ENCODE peak calls at places on chromosomes 7 and 10, in five cellular contexts. One of them, this sample, is unnamed.

GRCh38 chr7:25849361-25850184 is 302.4 kb upstream of the NFE2L3 start:
- DNase-seq in WTC11: no peak
- DNase-seq in NB4: peak
- DNase-seq in GM13976: no peak
- DNase-seq in uterus: peak
- DNase-seq in this sample: peak

GRCh38 chr7:139973091-139973490 is 89.7 kb downstream of the PARP12 start:
- DNase-seq in GM13976: no peak
- DNase-seq in uterus: no peak
- DNase-seq in NB4: no peak
- DNase-seq in WTC11: no peak
- DNase-seq in this sample: no peak

GRCh38 chr10:5629789-5630436 is 36.5 kb downstream of the ASB13 start:
- DNase-seq in GM13976: peak
- DNase-seq in NB4: peak
- DNase-seq in uterus: peak
- DNase-seq in WTC11: peak
- DNase-seq in this sample: peak

GRCh38 chr7:151459726-151460473 is 20.0 kb upstream of the CRYGN start:
- DNase-seq in uterus: peak
- DNase-seq in GM13976: no peak
- DNase-seq in WTC11: no peak
- DNase-seq in NB4: no peak
- DNase-seq in this sample: peak

GRCh38 chr10:4051011-4051407 is 266.0 kb upstream of the KLF6 start:
- DNase-seq in uterus: peak
- DNase-seq in GM13976: no peak
- DNase-seq in NB4: peak
- DNase-seq in WTC11: no peak
- DNase-seq in this sample: no peak

GRCh38 chr10:1674501-1674900 is 62.8 kb downstream of the ADARB2 start:
- DNase-seq in NB4: no peak
- DNase-seq in uterus: no peak
- DNase-seq in WTC11: no peak
- DNase-seq in GM13976: peak
- DNase-seq in this sample: no peak

GRCh38 chr10:113425596-113425995 is 127.3 kb upstream of the HABP2 start:
- DNase-seq in GM13976: no peak
- DNase-seq in NB4: no peak
- DNase-seq in WTC11: no peak
- DNase-seq in uterus: no peak
- DNase-seq in this sample: no peak

GRCh38 chr7:131738066-131738465 is 181.6 kb upstream of the PODXL start:
- DNase-seq in WTC11: peak
- DNase-seq in NB4: no peak
- DNase-seq in GM13976: no peak
- DNase-seq in uterus: no peak
- DNase-seq in this sample: no peak

GRCh38 chr7:131773413-131773812 is 217.0 kb upstream of the PODXL start:
- DNase-seq in WTC11: no peak
- DNase-seq in GM13976: no peak
- DNase-seq in uterus: no peak
- DNase-seq in NB4: no peak
- DNase-seq in this sample: no peak

GRCh38 chr7:20287317-20287716 is 43.4 kb upstream of the ITGB8 start:
- DNase-seq in GM13976: no peak
- DNase-seq in NB4: no peak
- DNase-seq in WTC11: no peak
- DNase-seq in uterus: no peak
- DNase-seq in this sample: no peak

GRCh38 chr10:22945934-22946673 is 18.3 kb downstream of the ARMC3 start:
- DNase-seq in GM13976: no peak
- DNase-seq in WTC11: no peak
- DNase-seq in NB4: no peak
- DNase-seq in uterus: no peak
- DNase-seq in this sample: no peak

GRCh38 chr10:97456034-97456685 is 10.2 kb downstream of the ZDHHC16 start:
- DNase-seq in NB4: no peak
- DNase-seq in GM13976: no peak
- DNase-seq in WTC11: no peak
- DNase-seq in uterus: no peak
- DNase-seq in this sample: no peak

GRCh38 chr10:123380491-123381085 is 226.4 kb downstream of the BUB3 start:
- DNase-seq in NB4: peak
- DNase-seq in uterus: no peak
- DNase-seq in GM13976: no peak
- DNase-seq in WTC11: no peak
- DNase-seq in this sample: no peak
- TF ChIP-seq CTCF in NB4: peak
- TF ChIP-seq CTCF in uterus: no peak
- TF ChIP-seq CTCF in GM13976: no peak
- TF ChIP-seq CTCF in WTC11: no peak
- TF ChIP-seq CTCF in this sample: no peak

GRCh38 chr7:33979300-33979806 is 74.0 kb downstream of the BMPER start:
- DNase-seq in uterus: no peak
- DNase-seq in GM13976: no peak
- DNase-seq in WTC11: no peak
- DNase-seq in NB4: no peak
- DNase-seq in this sample: no peak

GRCh38 chr7:33981686-33982424 is 76.5 kb downstream of the BMPER start:
- DNase-seq in NB4: no peak
- DNase-seq in WTC11: no peak
- DNase-seq in uterus: no peak
- DNase-seq in GM13976: no peak
- DNase-seq in this sample: peak

GRCh38 chr7:33981221-33981620 is 75.9 kb downstream of the BMPER start:
- DNase-seq in WTC11: no peak
- DNase-seq in NB4: no peak
- DNase-seq in uterus: no peak
- DNase-seq in GM13976: no peak
- DNase-seq in this sample: peak

GRCh38 chr7:33979807-33980355 is 74.5 kb downstream of the BMPER start:
- DNase-seq in uterus: no peak
- DNase-seq in NB4: no peak
- DNase-seq in WTC11: no peak
- DNase-seq in GM13976: no peak
- DNase-seq in this sample: peak

GRCh38 chr7:33982425-33982786 is 77.1 kb downstream of the BMPER start:
- DNase-seq in uterus: no peak
- DNase-seq in NB4: peak
- DNase-seq in WTC11: no peak
- DNase-seq in GM13976: no peak
- DNase-seq in this sample: peak
- TF ChIP-seq CTCF in uterus: no peak
- TF ChIP-seq CTCF in NB4: peak
- TF ChIP-seq CTCF in WTC11: peak
- TF ChIP-seq CTCF in GM13976: no peak
- TF ChIP-seq CTCF in this sample: peak

DNA sequence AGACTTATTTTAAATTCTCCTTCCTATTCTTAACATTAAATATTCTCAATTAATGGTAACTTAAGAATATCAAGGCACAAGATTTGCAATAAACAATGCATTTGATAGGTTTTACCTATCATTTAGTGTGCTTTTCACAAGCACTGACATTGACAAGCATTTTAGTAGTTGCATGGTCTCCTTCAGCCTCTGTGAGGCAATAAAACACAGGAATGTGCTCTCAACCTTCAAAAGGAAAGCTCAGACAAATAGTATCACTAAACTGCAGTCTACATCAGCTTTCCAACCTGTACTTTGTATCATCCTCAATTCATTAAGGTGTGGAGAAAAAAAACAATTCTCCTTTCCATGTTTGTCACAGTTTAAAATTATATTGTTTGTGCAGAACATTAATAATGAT is 51.1 kb upstream of the TSPAN13 start:
- DNase-seq in uterus: no peak
- DNase-seq in NB4: no peak
- DNase-seq in WTC11: no peak
- DNase-seq in GM13976: no peak
- DNase-seq in this sample: no peak
- TF ChIP-seq CTCF in uterus: no peak
- TF ChIP-seq CTCF in NB4: no peak
- TF ChIP-seq CTCF in WTC11: no peak
- TF ChIP-seq CTCF in GM13976: no peak
- TF ChIP-seq CTCF in this sample: no peak

GRCh38 chr10:119644994-119645393 is 6.2 kb upstream of the BAG3 start:
- DNase-seq in GM13976: no peak
- DNase-seq in WTC11: no peak
- DNase-seq in uterus: no peak
- DNase-seq in NB4: no peak
- DNase-seq in this sample: no peak

GRCh38 chr10:119643306-119644214 is 7.6 kb upstream of the BAG3 start:
- DNase-seq in NB4: no peak
- DNase-seq in GM13976: no peak
- DNase-seq in uterus: peak
- DNase-seq in WTC11: no peak
- DNase-seq in this sample: peak

GRCh38 chr10:119642556-119643111 is 8.5 kb upstream of the BAG3 start:
- DNase-seq in uterus: no peak
- DNase-seq in GM13976: no peak
- DNase-seq in WTC11: no peak
- DNase-seq in NB4: no peak
- DNase-seq in this sample: no peak

GRCh38 chr10:119640875-119641526 is 10.2 kb upstream of the BAG3 start:
- DNase-seq in uterus: no peak
- DNase-seq in GM13976: no peak
- DNase-seq in WTC11: no peak
- DNase-seq in NB4: no peak
- DNase-seq in this sample: no peak

GRCh38 chr10:119644215-119644826 is 6.9 kb upstream of the BAG3 start:
- DNase-seq in GM13976: no peak
- DNase-seq in uterus: no peak
- DNase-seq in WTC11: peak
- DNase-seq in NB4: no peak
- DNase-seq in this sample: no peak
- TF ChIP-seq CTCF in GM13976: no peak
- TF ChIP-seq CTCF in uterus: no peak
- TF ChIP-seq CTCF in WTC11: peak
- TF ChIP-seq CTCF in NB4: peak
- TF ChIP-seq CTCF in this sample: no peak

DNA sequence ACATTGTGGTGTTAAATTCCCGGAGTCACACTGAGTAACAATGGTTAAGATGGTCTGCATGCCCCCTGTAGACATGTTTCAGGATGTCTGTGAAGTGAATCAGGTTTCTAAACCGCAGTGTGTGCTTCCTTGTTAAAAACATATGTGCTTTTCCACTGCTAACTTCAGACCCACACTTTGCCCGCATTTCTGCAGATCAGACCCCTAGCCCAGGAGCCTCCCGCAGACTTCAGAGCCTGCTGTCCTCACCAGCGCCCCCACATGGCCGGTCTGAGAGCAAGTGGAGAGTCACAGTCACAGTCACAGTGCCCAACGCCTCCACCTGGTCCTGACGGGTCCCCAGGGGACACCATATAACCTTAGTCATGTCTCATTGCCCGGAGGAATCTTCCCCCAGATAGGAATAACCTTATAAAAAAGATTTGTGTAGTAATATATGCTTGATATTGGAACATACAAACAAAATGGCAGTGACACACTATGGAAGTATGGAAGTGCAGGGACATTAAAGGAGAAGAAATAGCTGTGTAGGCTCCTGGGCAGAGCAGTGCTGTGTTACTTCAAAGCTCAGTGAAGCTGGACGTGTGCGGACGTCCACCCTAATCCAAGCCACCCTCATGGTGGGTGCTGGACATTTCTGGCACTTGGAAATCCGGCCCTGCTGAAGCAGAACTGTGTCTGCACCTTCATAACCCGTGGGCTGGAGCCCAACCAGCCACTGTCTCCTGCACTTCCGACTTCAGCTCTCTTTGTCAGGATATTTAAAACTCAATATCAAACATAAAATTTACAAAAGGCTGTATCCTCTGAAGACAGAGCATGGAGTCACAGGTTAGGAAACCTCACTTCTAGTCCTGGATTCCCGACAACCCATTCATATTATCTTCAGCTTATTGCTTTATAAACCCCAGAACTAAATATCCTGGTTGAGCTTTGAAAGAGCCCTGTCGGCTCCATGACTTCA is 29.0 kb downstream of the GSTO2 start:
- DNase-seq in NB4: peak
- DNase-seq in uterus: no peak
- DNase-seq in WTC11: peak
- DNase-seq in GM13976: peak
- DNase-seq in this sample: peak
- TF ChIP-seq CTCF in NB4: peak
- TF ChIP-seq CTCF in uterus: no peak
- TF ChIP-seq CTCF in WTC11: peak
- TF ChIP-seq CTCF in GM13976: no peak
- TF ChIP-seq CTCF in this sample: peak

DNA sequence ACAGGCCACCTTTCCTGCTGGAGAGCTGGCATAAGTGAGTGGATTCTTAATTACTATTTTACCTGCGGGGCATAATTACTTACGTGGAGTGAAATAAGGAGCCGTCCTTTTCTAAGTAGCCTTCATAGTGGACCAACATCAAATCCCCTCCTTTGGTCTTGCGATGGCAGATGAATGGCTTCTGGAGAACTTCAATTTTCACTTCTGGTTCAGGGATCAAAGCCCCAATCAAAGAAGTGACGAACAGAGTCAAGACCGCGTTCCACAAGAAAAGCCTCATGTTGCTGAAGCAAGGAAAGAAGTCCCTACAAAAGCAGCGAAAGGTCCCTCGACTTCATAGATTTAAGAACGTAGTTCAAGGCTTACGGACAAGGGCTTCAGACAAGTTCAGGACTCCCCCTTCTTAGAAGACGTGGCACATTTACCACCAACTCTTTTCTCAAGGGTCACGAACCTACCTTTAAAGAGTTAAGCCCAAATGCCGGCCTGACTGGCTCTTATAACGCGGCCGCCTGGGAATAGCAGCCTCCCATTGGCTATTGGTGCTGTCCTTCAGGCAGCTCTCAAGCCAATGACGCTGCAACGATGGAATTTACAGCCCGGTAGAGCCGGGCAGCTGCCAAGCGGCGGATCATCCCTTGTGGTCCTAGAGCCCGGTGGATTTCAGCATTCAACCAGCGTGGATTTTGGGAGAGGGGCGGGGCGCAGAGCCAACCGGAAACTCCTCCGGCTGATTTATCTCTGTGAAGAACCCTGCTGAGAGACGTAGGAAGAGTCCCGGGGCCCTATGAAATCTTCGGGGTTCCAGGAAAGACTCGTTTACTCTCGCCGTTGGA is at the start of gene FKBP14:
- DNase-seq in GM13976: peak
- DNase-seq in WTC11: peak
- DNase-seq in uterus: peak
- DNase-seq in NB4: peak
- DNase-seq in this sample: peak
- TF ChIP-seq CTCF in GM13976: no peak
- TF ChIP-seq CTCF in WTC11: no peak
- TF ChIP-seq CTCF in uterus: no peak
- TF ChIP-seq CTCF in NB4: no peak
- TF ChIP-seq CTCF in this sample: no peak

GRCh38 chr10:14732146-14732545 is 42.6 kb downstream of the FAM107B start:
- DNase-seq in GM13976: no peak
- DNase-seq in uterus: no peak
- DNase-seq in NB4: no peak
- DNase-seq in WTC11: no peak
- DNase-seq in this sample: no peak
- TF ChIP-seq CTCF in GM13976: no peak
- TF ChIP-seq CTCF in uterus: no peak
- TF ChIP-seq CTCF in NB4: no peak
- TF ChIP-seq CTCF in WTC11: no peak
- TF ChIP-seq CTCF in this sample: no peak